ENCODE peak calls at places on chromosome 9, in four cellular contexts. One of them, this sample, is unnamed.
A peak's percentile ranks its signal among the peaks of the same experiment; 100 is the strongest.

GRCh38 chr9:135144581-135145108 is 57.2 kb downstream of the OLFM1 start:
- DNase-seq in HepG2: no peak
- DNase-seq in A549: no peak
- DNase-seq in K562: no peak
- DNase-seq in this sample: no peak

GRCh38 chr9:85040806-85041575 is 371.5 kb downstream of the NTRK2 start:
- DNase-seq in K562: no peak
- DNase-seq in A549: no peak
- DNase-seq in HepG2: no peak
- DNase-seq in this sample: no peak

GRCh38 chr9:94298949-94299599 is 29.4 kb downstream of the NUTM2F start:
- DNase-seq in HepG2: no peak
- DNase-seq in A549: no peak
- DNase-seq in K562: no peak
- DNase-seq in this sample: no peak

GRCh38 chr9:88220652-88221051 is 82.4 kb upstream of the SPATA31C2 start:
- DNase-seq in HepG2: no peak
- DNase-seq in K562: no peak
- DNase-seq in A549: no peak
- DNase-seq in this sample: no peak

GRCh38 chr9:112348257-112348992 is 15.0 kb upstream of the PTBP3 start:
- DNase-seq in A549: peak; percentile 95
- DNase-seq in K562: no peak
- DNase-seq in HepG2: peak; percentile 49
- DNase-seq in this sample: no peak

GRCh38 chr9:133560944-133561343 is 26.4 kb downstream of the ADAMTSL2 start:
- DNase-seq in HepG2: no peak
- DNase-seq in A549: no peak
- DNase-seq in K562: no peak
- DNase-seq in this sample: no peak

GRCh38 chr9:95177617-95178016 is 139.9 kb downstream of the FANCC start:
- DNase-seq in K562: no peak
- DNase-seq in A549: no peak
- DNase-seq in HepG2: no peak
- DNase-seq in this sample: no peak

GRCh38 chr9:37582548-37583157 is 6.5 kb upstream of the FBXO10 start:
- DNase-seq in HepG2: peak; percentile 40
- DNase-seq in K562: no peak
- DNase-seq in A549: peak; percentile 78
- DNase-seq in this sample: no peak

GRCh38 chr9:16509946-16510504 is 360.4 kb downstream of the BNC2 start:
- DNase-seq in A549: no peak
- DNase-seq in K562: no peak
- DNase-seq in HepG2: no peak
- DNase-seq in this sample: no peak

GRCh38 chr9:130295431-130295830 is 29.9 kb downstream of the HMCN2 start:
- DNase-seq in HepG2: no peak
- DNase-seq in K562: no peak
- DNase-seq in A549: no peak
- DNase-seq in this sample: no peak
- TF ChIP-seq CHD4 in HepG2: no peak
- TF ChIP-seq CHD4 in K562: no peak
- TF ChIP-seq CHD4 in A549: no peak
- TF ChIP-seq CHD4 in this sample: no peak

DNA sequence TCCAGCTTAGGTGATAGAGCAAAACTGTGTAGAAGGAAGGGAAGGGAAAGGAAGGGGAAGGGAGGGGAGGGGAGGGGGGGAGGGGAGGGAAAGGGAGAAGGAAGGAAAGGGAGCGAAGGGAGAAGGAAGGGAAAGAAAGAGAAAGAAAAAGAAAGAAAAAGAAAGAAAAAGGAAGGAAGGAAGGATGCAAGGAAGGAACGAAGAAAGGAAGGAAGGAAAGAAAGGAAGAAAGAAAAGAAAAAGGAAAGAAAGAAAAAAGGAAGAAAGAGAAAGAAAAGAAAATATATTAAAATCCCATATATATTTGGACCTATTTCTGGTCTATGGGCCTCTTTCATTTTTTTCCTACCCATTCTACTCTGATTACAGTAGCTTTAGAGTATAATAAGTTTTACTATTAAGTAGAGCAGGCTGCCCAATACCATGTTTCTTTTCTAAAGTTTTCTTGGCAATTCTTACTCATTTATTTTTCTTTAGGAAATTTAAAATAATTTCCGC is 229.1 kb downstream of the AUH start:
- DNase-seq in K562: no peak
- DNase-seq in A549: no peak
- DNase-seq in HepG2: no peak
- DNase-seq in this sample: no peak
- TF ChIP-seq CHD4 in K562: no peak
- TF ChIP-seq CHD4 in A549: no peak
- TF ChIP-seq CHD4 in HepG2: no peak
- TF ChIP-seq CHD4 in this sample: no peak

GRCh38 chr9:118522093-118523028 is 818.2 kb downstream of the TLR4 start:
- DNase-seq in K562: peak; percentile 11
- DNase-seq in A549: peak; percentile 56
- DNase-seq in HepG2: peak; percentile 8
- DNase-seq in this sample: peak; percentile 34
- TF ChIP-seq CHD4 in K562: no peak
- TF ChIP-seq CHD4 in A549: no peak
- TF ChIP-seq CHD4 in HepG2: no peak
- TF ChIP-seq CHD4 in this sample: no peak

DNA sequence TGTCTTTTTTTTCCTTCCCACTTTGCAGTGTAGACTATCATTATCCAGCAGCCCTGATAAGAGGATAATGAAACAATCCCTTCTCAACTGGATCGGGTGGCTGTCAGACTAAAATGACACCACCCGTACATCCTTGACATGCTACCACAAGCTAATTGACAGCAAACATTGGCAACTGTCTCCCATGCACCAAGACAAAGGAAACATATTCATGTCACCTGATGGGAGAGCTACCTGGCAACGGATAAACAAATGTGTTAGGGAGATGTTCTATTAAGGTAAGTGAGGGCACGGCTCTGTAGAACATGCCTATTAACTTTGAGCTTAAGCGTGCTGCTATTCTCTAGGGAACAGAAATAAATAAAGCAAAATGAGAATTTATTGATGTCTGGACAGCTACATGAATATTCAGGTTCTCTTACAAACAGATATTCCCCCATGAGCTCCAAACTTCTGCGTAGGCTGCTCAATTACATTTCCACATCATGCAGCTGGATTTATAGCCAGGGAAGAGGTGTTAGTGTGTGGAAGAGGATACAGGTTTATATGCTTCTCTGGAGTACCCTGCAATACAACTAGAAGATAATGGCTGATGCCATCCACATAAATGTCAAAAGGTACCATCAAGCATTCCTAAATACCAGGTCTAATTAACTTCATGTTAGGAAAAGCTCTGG is 361.5 kb upstream of the RFX3 start:
- DNase-seq in K562: no peak
- DNase-seq in A549: no peak
- DNase-seq in HepG2: no peak
- DNase-seq in this sample: no peak
- TF ChIP-seq CHD4 in K562: no peak
- TF ChIP-seq CHD4 in A549: no peak
- TF ChIP-seq CHD4 in HepG2: no peak
- TF ChIP-seq CHD4 in this sample: no peak

GRCh38 chr9:126550891-126551351 is 62.8 kb upstream of the LMX1B start:
- DNase-seq in K562: no peak
- DNase-seq in A549: no peak
- DNase-seq in HepG2: no peak
- DNase-seq in this sample: no peak
- TF ChIP-seq CHD4 in K562: no peak
- TF ChIP-seq CHD4 in A549: no peak
- TF ChIP-seq CHD4 in HepG2: no peak
- TF ChIP-seq CHD4 in this sample: no peak

GRCh38 chr9:124784503-124784902 is 7.6 kb downstream of the OLFML2A start:
- DNase-seq in HepG2: no peak
- DNase-seq in A549: no peak
- DNase-seq in K562: no peak
- DNase-seq in this sample: no peak
- TF ChIP-seq CHD4 in HepG2: no peak
- TF ChIP-seq CHD4 in A549: no peak
- TF ChIP-seq CHD4 in K562: no peak
- TF ChIP-seq CHD4 in this sample: no peak

GRCh38 chr9:136741885-136742568 is 713 bp downstream of the LCN10 start:
- DNase-seq in K562: no peak
- DNase-seq in HepG2: no peak
- DNase-seq in A549: no peak
- DNase-seq in this sample: no peak
- TF ChIP-seq CHD4 in K562: no peak
- TF ChIP-seq CHD4 in HepG2: no peak
- TF ChIP-seq CHD4 in A549: no peak
- TF ChIP-seq CHD4 in this sample: no peak